ENCODE peak calls at places on chromosomes 13 and 19, in ten cellular contexts. One of them, this sample, is unnamed.

GRCh38 chr13:30376426-30377311 is 45.6 kb upstream of the UBE2L5 start:
- DNase-seq in transverse colon: peak; percentile 67
- DNase-seq in OCI-LY7: peak; percentile 84
- DNase-seq in astrocyte of the cerebellum: no peak
- DNase-seq in AG10803: no peak
- DNase-seq in heart left ventricle: no peak
- DNase-seq in GM23338: peak; percentile 47
- DNase-seq in heart right ventricle: no peak
- DNase-seq in tibial nerve: no peak
- DNase-seq in suprapubic skin: no peak
- DNase-seq in this sample: no peak

GRCh38 chr19:23310729-23311211 is 60.6 kb upstream of the ZNF724 start:
- DNase-seq in transverse colon: no peak
- DNase-seq in OCI-LY7: no peak
- DNase-seq in astrocyte of the cerebellum: no peak
- DNase-seq in AG10803: no peak
- DNase-seq in heart left ventricle: no peak
- DNase-seq in GM23338: no peak
- DNase-seq in heart right ventricle: no peak
- DNase-seq in tibial nerve: no peak
- DNase-seq in suprapubic skin: no peak
- DNase-seq in this sample: no peak

GRCh38 chr13:23671902-23672301 is 101.7 kb downstream of the TNFRSF19 start:
- DNase-seq in transverse colon: no peak
- DNase-seq in OCI-LY7: no peak
- DNase-seq in astrocyte of the cerebellum: no peak
- DNase-seq in AG10803: peak; percentile 68
- DNase-seq in heart left ventricle: no peak
- DNase-seq in GM23338: no peak
- DNase-seq in heart right ventricle: no peak
- DNase-seq in tibial nerve: no peak
- DNase-seq in suprapubic skin: no peak
- DNase-seq in this sample: peak; percentile 35

GRCh38 chr19:50925734-50926133 is 14.5 kb upstream of the KLK4 start:
- DNase-seq in transverse colon: no peak
- DNase-seq in OCI-LY7: no peak
- DNase-seq in astrocyte of the cerebellum: no peak
- DNase-seq in AG10803: no peak
- DNase-seq in heart left ventricle: no peak
- DNase-seq in GM23338: no peak
- DNase-seq in heart right ventricle: no peak
- DNase-seq in tibial nerve: no peak
- DNase-seq in suprapubic skin: no peak
- DNase-seq in this sample: no peak

GRCh38 chr19:56692496-56692895 is 20.9 kb upstream of the ZNF835 start:
- DNase-seq in transverse colon: no peak
- DNase-seq in OCI-LY7: no peak
- DNase-seq in astrocyte of the cerebellum: no peak
- DNase-seq in AG10803: no peak
- DNase-seq in heart left ventricle: no peak
- DNase-seq in GM23338: no peak
- DNase-seq in heart right ventricle: no peak
- DNase-seq in tibial nerve: no peak
- DNase-seq in suprapubic skin: no peak
- DNase-seq in this sample: no peak

GRCh38 chr19:9913237-9914000 is 22.9 kb downstream of the OLFM2 start:
- DNase-seq in transverse colon: peak; percentile 15
- DNase-seq in OCI-LY7: no peak
- DNase-seq in astrocyte of the cerebellum: no peak
- DNase-seq in AG10803: no peak
- DNase-seq in heart left ventricle: no peak
- DNase-seq in GM23338: no peak
- DNase-seq in heart right ventricle: no peak
- DNase-seq in tibial nerve: no peak
- DNase-seq in suprapubic skin: no peak
- DNase-seq in this sample: no peak

GRCh38 chr13:52851153-52851962 is 2.9 kb upstream of the PCDH8 start:
- DNase-seq in transverse colon: peak; percentile 40
- DNase-seq in OCI-LY7: no peak
- DNase-seq in astrocyte of the cerebellum: no peak
- DNase-seq in AG10803: peak; percentile 9
- DNase-seq in heart left ventricle: peak; percentile 55
- DNase-seq in GM23338: peak; percentile 89
- DNase-seq in heart right ventricle: peak; percentile 23
- DNase-seq in tibial nerve: peak; percentile 23
- DNase-seq in suprapubic skin: no peak
- DNase-seq in this sample: no peak

GRCh38 chr19:18488403-18488723 is 33.5 kb downstream of the ELL start:
- DNase-seq in transverse colon: no peak
- DNase-seq in OCI-LY7: no peak
- DNase-seq in astrocyte of the cerebellum: no peak
- DNase-seq in AG10803: peak; percentile 52
- DNase-seq in heart left ventricle: no peak
- DNase-seq in GM23338: no peak
- DNase-seq in heart right ventricle: no peak
- DNase-seq in tibial nerve: no peak
- DNase-seq in suprapubic skin: no peak
- DNase-seq in this sample: no peak

GRCh38 chr13:104286566-104287290 is 1220.5 kb upstream of the SLC10A2 start:
- DNase-seq in transverse colon: no peak
- DNase-seq in OCI-LY7: no peak
- DNase-seq in astrocyte of the cerebellum: no peak
- DNase-seq in AG10803: no peak
- DNase-seq in heart left ventricle: no peak
- DNase-seq in GM23338: peak; percentile 33
- DNase-seq in heart right ventricle: no peak
- DNase-seq in tibial nerve: no peak
- DNase-seq in suprapubic skin: no peak
- DNase-seq in this sample: no peak

GRCh38 chr13:32849369-32849768 is 166.9 kb upstream of the KL start:
- DNase-seq in transverse colon: no peak
- DNase-seq in OCI-LY7: no peak
- DNase-seq in astrocyte of the cerebellum: no peak
- DNase-seq in AG10803: no peak
- DNase-seq in heart left ventricle: no peak
- DNase-seq in GM23338: no peak
- DNase-seq in heart right ventricle: no peak
- DNase-seq in tibial nerve: no peak
- DNase-seq in suprapubic skin: no peak
- DNase-seq in this sample: no peak

GRCh38 chr19:47239610-47240296 is 8.8 kb upstream of the BBC3 start:
- DNase-seq in transverse colon: peak; percentile 59
- DNase-seq in OCI-LY7: no peak
- DNase-seq in astrocyte of the cerebellum: no peak
- DNase-seq in AG10803: peak; percentile 37
- DNase-seq in heart left ventricle: peak; percentile 76
- DNase-seq in GM23338: peak; percentile 84
- DNase-seq in heart right ventricle: peak; percentile 40
- DNase-seq in tibial nerve: no peak
- DNase-seq in suprapubic skin: no peak
- DNase-seq in this sample: no peak

GRCh38 chr19:6233827-6234511 is 45.8 kb downstream of the MLLT1 start:
- DNase-seq in transverse colon: no peak
- DNase-seq in OCI-LY7: no peak
- DNase-seq in astrocyte of the cerebellum: no peak
- DNase-seq in AG10803: peak; percentile 29
- DNase-seq in heart left ventricle: peak; percentile 76
- DNase-seq in GM23338: no peak
- DNase-seq in heart right ventricle: peak; percentile 69
- DNase-seq in tibial nerve: no peak
- DNase-seq in suprapubic skin: peak; percentile 78
- DNase-seq in this sample: no peak

GRCh38 chr13:60242231-60242630 is 78.5 kb upstream of the DIAPH3 start:
- DNase-seq in transverse colon: no peak
- DNase-seq in OCI-LY7: no peak
- DNase-seq in astrocyte of the cerebellum: no peak
- DNase-seq in AG10803: no peak
- DNase-seq in heart left ventricle: no peak
- DNase-seq in GM23338: no peak
- DNase-seq in heart right ventricle: no peak
- DNase-seq in tibial nerve: no peak
- DNase-seq in suprapubic skin: no peak
- DNase-seq in this sample: no peak

DNA sequence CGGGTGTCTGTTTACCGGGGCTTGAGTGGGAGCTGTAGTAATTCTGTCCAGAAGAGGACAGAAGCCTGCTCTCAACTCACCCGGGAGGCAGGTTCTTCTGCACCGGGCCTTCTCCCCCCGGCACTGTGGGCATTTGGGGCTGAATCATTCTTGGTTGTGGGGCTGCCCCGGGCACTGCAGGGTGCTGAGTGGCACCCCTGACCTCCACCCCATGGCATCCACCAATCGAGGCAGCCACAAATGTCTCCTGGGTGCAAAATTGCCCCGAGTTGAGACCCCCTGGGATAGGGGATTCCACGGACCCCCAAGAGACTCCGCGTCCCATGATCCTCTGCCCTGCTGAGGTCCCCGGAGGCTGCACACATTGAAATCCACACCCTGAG is 68.8 kb downstream of the GNG7 start:
- DNase-seq in transverse colon: no peak
- DNase-seq in OCI-LY7: no peak
- DNase-seq in astrocyte of the cerebellum: no peak
- DNase-seq in AG10803: no peak
- DNase-seq in heart left ventricle: no peak
- DNase-seq in GM23338: no peak
- DNase-seq in heart right ventricle: no peak
- DNase-seq in tibial nerve: no peak
- DNase-seq in suprapubic skin: no peak
- DNase-seq in this sample: no peak
- H3K4me3 ChIP-seq in transverse colon: no peak overlapping the region
- H3K4me3 ChIP-seq in OCI-LY7: no peak overlapping the region
- H3K4me3 ChIP-seq in astrocyte of the cerebellum: no peak overlapping the region
- H3K4me3 ChIP-seq in AG10803: no peak overlapping the region
- H3K4me3 ChIP-seq in heart left ventricle: no peak overlapping the region
- H3K4me3 ChIP-seq in GM23338: no peak overlapping the region
- H3K4me3 ChIP-seq in heart right ventricle: no peak overlapping the region
- H3K4me3 ChIP-seq in tibial nerve: no peak overlapping the region
- H3K4me3 ChIP-seq in suprapubic skin: no peak overlapping the region
- H3K4me3 ChIP-seq in this sample: no peak overlapping the region

GRCh38 chr13:61410669-61411297 is 4.9 kb downstream of the PCDH20 start:
- DNase-seq in transverse colon: no peak
- DNase-seq in OCI-LY7: peak; percentile 12
- DNase-seq in astrocyte of the cerebellum: peak; percentile 3
- DNase-seq in AG10803: peak; percentile 4
- DNase-seq in heart left ventricle: no peak
- DNase-seq in GM23338: peak; percentile 37
- DNase-seq in heart right ventricle: no peak
- DNase-seq in tibial nerve: no peak
- DNase-seq in suprapubic skin: no peak
- DNase-seq in this sample: no peak
- TF ChIP-seq CTCF in transverse colon: peak; percentile 35
- TF ChIP-seq CTCF in OCI-LY7: peak; percentile 80
- TF ChIP-seq CTCF in astrocyte of the cerebellum: peak; percentile 66
- TF ChIP-seq CTCF in AG10803: peak; percentile 54
- TF ChIP-seq CTCF in heart left ventricle: no peak
- TF ChIP-seq CTCF in GM23338: peak; percentile 65
- TF ChIP-seq CTCF in heart right ventricle: no peak
- TF ChIP-seq CTCF in tibial nerve: peak; percentile 42
- TF ChIP-seq CTCF in suprapubic skin: peak; percentile 20
- TF ChIP-seq CTCF in this sample: peak; percentile 29

DNA sequence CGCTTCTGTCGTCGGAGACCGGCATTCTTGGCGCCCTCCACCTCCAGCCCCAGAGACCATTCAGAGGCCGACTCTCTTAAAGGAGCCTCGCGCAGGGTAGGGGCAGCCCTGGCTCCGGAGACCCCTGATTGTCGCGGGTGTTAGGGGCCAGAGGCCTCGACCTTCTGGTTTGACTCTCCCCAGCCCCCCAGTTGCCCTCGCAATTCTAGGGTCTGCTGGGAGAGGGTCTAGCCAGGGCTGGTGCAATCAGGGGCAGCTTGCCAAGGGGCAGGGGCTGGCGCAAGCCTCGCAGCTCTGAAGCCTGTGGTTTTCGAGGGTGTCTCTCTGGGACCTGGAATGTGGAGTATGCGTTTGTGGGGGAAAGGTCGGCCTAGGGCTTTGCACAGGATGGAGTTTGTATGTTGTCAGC is 1.6 kb upstream of the SLC7A10 start:
- DNase-seq in transverse colon: no peak
- DNase-seq in OCI-LY7: no peak
- DNase-seq in astrocyte of the cerebellum: no peak
- DNase-seq in AG10803: peak; percentile 32
- DNase-seq in heart left ventricle: peak; percentile 33
- DNase-seq in GM23338: peak; percentile 76
- DNase-seq in heart right ventricle: peak; percentile 4
- DNase-seq in tibial nerve: no peak
- DNase-seq in suprapubic skin: no peak
- DNase-seq in this sample: no peak
- H3K4me3 ChIP-seq in transverse colon: peak overlapping the region; percentile 43
- H3K4me3 ChIP-seq in OCI-LY7: no peak overlapping the region
- H3K4me3 ChIP-seq in astrocyte of the cerebellum: no peak overlapping the region
- H3K4me3 ChIP-seq in AG10803: no peak overlapping the region
- H3K4me3 ChIP-seq in heart left ventricle: no peak overlapping the region
- H3K4me3 ChIP-seq in GM23338: peak overlapping the region; percentile 66
- H3K4me3 ChIP-seq in heart right ventricle: peak overlapping the region; percentile 43
- H3K4me3 ChIP-seq in tibial nerve: no peak overlapping the region
- H3K4me3 ChIP-seq in suprapubic skin: peak overlapping the region; percentile 43
- H3K4me3 ChIP-seq in this sample: no peak overlapping the region

GRCh38 chr19:53789708-53790678 is 34.1 kb downstream of the NLRP12 start:
- DNase-seq in transverse colon: no peak
- DNase-seq in OCI-LY7: no peak
- DNase-seq in astrocyte of the cerebellum: no peak
- DNase-seq in AG10803: no peak
- DNase-seq in heart left ventricle: no peak
- DNase-seq in GM23338: no peak
- DNase-seq in heart right ventricle: no peak
- DNase-seq in tibial nerve: no peak
- DNase-seq in suprapubic skin: no peak
- DNase-seq in this sample: no peak

GRCh38 chr19:53795019-53795418 is 29.1 kb downstream of the NLRP12 start:
- DNase-seq in transverse colon: no peak
- DNase-seq in OCI-LY7: no peak
- DNase-seq in astrocyte of the cerebellum: no peak
- DNase-seq in AG10803: no peak
- DNase-seq in heart left ventricle: no peak
- DNase-seq in GM23338: no peak
- DNase-seq in heart right ventricle: no peak
- DNase-seq in tibial nerve: no peak
- DNase-seq in suprapubic skin: no peak
- DNase-seq in this sample: no peak

DNA sequence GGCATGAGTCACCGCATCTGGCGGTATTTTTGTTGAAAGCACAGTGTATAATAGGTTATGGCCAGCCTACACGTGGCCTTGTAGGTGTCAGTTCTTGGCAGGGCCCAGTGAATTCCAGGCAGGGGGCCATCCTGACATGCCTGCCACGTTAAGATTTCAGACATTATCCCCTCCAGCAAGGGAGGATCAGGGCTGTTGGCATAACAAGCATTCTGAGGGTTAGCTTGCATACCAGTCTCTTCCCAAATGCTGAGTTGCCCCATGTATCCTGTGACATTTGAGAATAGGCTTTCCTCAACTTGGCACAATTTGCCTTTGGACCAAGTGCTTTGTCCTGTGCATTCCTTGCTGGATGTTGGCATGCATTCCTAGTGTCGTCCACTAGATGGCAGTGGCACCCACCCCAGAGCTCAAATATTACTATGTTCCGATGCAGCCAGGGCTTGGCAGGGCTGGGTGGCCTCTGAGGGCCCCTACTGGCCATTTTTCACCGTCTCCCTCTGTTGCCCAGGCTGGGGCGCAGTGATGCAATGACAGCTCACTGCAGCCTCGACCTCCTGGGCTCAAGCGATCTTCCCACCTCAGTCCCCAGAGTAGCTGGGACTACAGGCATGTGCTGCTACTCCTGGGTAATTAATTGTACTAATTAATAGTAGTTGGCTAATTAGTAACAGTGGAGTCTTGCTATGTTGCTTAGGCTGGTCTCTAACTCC is 31.2 kb downstream of the NLRP12 start:
- DNase-seq in transverse colon: peak; percentile 86
- DNase-seq in OCI-LY7: peak; percentile 81
- DNase-seq in astrocyte of the cerebellum: peak; percentile 74
- DNase-seq in AG10803: peak; percentile 87
- DNase-seq in heart left ventricle: peak; percentile 90
- DNase-seq in GM23338: peak; percentile 96
- DNase-seq in heart right ventricle: peak; percentile 75
- DNase-seq in tibial nerve: peak; percentile 82
- DNase-seq in suprapubic skin: peak; percentile 82
- DNase-seq in this sample: peak; percentile 63
- TF ChIP-seq CTCF in transverse colon: peak; percentile 91
- TF ChIP-seq CTCF in OCI-LY7: peak; percentile 98
- TF ChIP-seq CTCF in astrocyte of the cerebellum: peak; percentile 99
- TF ChIP-seq CTCF in AG10803: peak; percentile 98
- TF ChIP-seq CTCF in heart left ventricle: peak; percentile 98
- TF ChIP-seq CTCF in GM23338: peak; percentile 100
- TF ChIP-seq CTCF in heart right ventricle: peak; percentile 97
- TF ChIP-seq CTCF in tibial nerve: peak; percentile 92
- TF ChIP-seq CTCF in suprapubic skin: peak; percentile 98
- TF ChIP-seq CTCF in this sample: peak; percentile 100